ENCODE peak calls at places on chromosomes 2 and 18, in eight cellular contexts. M, Z, D, V, K, I, C and Q are unnamed samples.

GRCh38 chr2:33215983-33216382 is 260.5 kb upstream of the RASGRP3 start:
- DNase-seq in Z (no peak), V (no peak), I (no peak), K (no peak), C (no peak), D (no peak), M (no peak), Q (no peak)

GRCh38 chr18:75132471-75132870 is 76.5 kb downstream of the PTGR3 start:
- DNase-seq in C (no peak), D (no peak), M (no peak), I (no peak), V (no peak), K (no peak), Z (no peak), Q (peak)

GRCh38 chr2:175630319-175631246 is 371.5 kb downstream of the LNPK start:
- DNase-seq in D (no peak), Z (no peak), M (peak), V (peak), K (no peak), C (no peak), I (no peak), Q (no peak)

GRCh38 chr2:170310876-170311502 is 133.0 kb downstream of the MYO3B start:
- DNase-seq in I (no peak), D (no peak), M (no peak), C (no peak), V (peak), Z (no peak), K (no peak), Q (no peak)

GRCh38 chr18:10055125-10055750 is 141.4 kb downstream of the VAPA start:
- DNase-seq in M (no peak), C (no peak), D (no peak), I (no peak), K (no peak), Z (peak), V (no peak), Q (no peak)

GRCh38 chr2:155825876-155826275 is 506.6 kb downstream of the NR4A2 start:
- DNase-seq in Z (no peak), D (no peak), M (no peak), V (no peak), K (no peak), C (no peak), I (no peak), Q (no peak)

GRCh38 chr2:26411419-26411818 is 9.7 kb downstream of the DRC1 start:
- DNase-seq in V (no peak), M (no peak), K (no peak), D (no peak), I (no peak), C (no peak), Z (no peak), Q (no peak)

GRCh38 chr2:155630760-155631159 is 701.8 kb downstream of the NR4A2 start:
- DNase-seq in C (no peak), I (no peak), M (no peak), K (no peak), D (no peak), Z (no peak), V (no peak), Q (no peak)

GRCh38 chr2:218020966-218021535 is 18.3 kb upstream of the TNS1 start:
- DNase-seq in C (no peak), I (no peak), D (no peak), Z (no peak), M (no peak), V (no peak), K (no peak), Q (peak)

GRCh38 chr2:230692760-230693159 is 19.9 kb upstream of the CAB39 start:
- DNase-seq in C (no peak), V (peak), Z (no peak), D (no peak), M (no peak), I (no peak), K (no peak), Q (no peak)

GRCh38 chr2:20604401-20604911 is 46.4 kb downstream of the HS1BP3 start:
- DNase-seq in Z (no peak), V (no peak), I (no peak), C (no peak), K (no peak), M (no peak), D (no peak), Q (no peak)

GRCh38 chr2:64952896-64953482 is 36.2 kb upstream of the SLC1A4 start:
- DNase-seq in K (no peak), I (no peak), M (no peak), Z (no peak), C (no peak), V (peak), D (peak), Q (no peak)

GRCh38 chr2:67834482-67834881 is 228.3 kb downstream of the C1D start:
- DNase-seq in M (no peak), K (no peak), I (no peak), V (no peak), C (no peak), Z (no peak), D (peak), Q (peak)

GRCh38 chr2:157056200-157056676 is 201.3 kb upstream of the GALNT5 start:
- DNase-seq in D (peak), Z (no peak), C (no peak), I (no peak), V (peak), K (no peak), M (no peak), Q (no peak)

GRCh38 chr2:167844714-167845530 is 402.5 kb downstream of the STK39 start:
- DNase-seq in V (peak), C (peak), K (peak), Z (peak), D (no peak), M (peak), I (no peak), Q (no peak)

GRCh38 chr18:59022167-59022945 is 117.3 kb upstream of the SEC11C start:
- DNase-seq in V (no peak), K (no peak), Z (no peak), D (peak), I (no peak), M (no peak), C (no peak), Q (no peak)

GRCh38 chr2:241125626-241126025 is 23.5 kb upstream of the MTERF4 start:
- DNase-seq in D (no peak), K (no peak), I (no peak), C (no peak), V (no peak), Z (no peak), M (no peak), Q (peak)

GRCh38 chr2:64284751-64285150 is 140.5 kb upstream of the PELI1 start:
- DNase-seq in I (no peak), K (no peak), M (no peak), V (no peak), C (no peak), D (no peak), Z (no peak), Q (no peak)

GRCh38 chr2:235238537-235238936 is 255.3 kb upstream of the AGAP1 start:
- DNase-seq in D (peak), K (no peak), Z (no peak), C (no peak), I (no peak), V (peak), M (no peak), Q (peak)

DNA sequence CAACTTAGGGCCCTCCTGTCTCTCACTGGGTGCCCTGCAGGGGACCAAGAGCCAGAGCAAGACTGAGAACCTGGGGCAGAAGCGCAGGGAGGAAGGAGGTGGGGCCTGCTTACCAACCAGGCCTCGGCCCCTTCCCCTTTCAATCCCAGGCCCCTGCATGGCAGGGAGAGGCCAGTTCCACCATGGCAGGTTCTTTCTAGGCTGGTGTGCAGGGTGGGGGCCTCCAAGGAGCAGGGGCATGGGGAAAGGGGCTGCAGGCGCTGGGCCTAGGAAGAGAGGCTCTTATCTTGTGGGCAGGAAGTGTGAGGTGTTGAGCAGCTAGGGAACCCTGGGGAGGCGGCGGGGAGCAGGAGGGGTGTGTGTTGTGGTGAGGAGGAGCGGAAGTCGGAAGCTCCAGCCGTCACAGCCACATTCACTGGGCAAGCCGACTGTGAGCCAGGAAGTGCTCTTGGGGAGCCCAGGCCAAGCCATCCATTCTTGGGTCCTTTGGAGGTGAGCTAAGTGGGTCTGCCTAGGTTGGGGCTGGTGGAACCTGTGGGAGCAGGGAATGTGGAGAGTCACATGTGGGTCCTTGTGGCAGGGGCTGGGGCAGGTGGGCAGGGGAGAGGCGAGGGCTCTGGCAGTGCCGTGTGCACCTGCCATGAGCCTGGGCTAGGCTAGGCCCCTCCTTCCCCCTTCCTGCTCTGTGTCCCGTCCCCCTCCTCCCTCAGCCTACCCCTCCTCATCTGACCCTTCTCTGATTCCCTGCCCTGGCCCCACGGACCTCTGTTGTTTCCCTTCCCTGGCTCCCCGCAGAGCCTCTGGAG is at the start of gene PSD4:
- DNase-seq in V (no peak), I (no peak), K (peak), C (no peak), M (no peak), D (no peak), Z (peak), Q (no peak)
- H3K4me3 ChIP-seq in V (no peak), I (peak), K (peak), C (no peak), M (no peak), D (no peak), Z (no peak), Q (no peak)

GRCh38 chr2:152046940-152047339 is 51.9 kb downstream of the CACNB4 start:
- DNase-seq in K (no peak), Z (no peak), D (no peak), I (no peak), V (no peak), C (no peak), M (no peak), Q (no peak)

GRCh38 chr2:152051373-152051893 is 47.4 kb downstream of the CACNB4 start:
- DNase-seq in Z (no peak), M (no peak), I (no peak), V (no peak), C (no peak), D (no peak), K (no peak), Q (no peak)

GRCh38 chr2:152047826-152048476 is 50.9 kb downstream of the CACNB4 start:
- DNase-seq in I (no peak), M (peak), K (peak), Z (no peak), V (peak), D (no peak), C (no peak), Q (no peak)

GRCh38 chr2:152050915-152051314 is 47.9 kb downstream of the CACNB4 start:
- DNase-seq in K (no peak), V (no peak), C (no peak), D (no peak), I (no peak), M (no peak), Z (no peak), Q (no peak)

DNA sequence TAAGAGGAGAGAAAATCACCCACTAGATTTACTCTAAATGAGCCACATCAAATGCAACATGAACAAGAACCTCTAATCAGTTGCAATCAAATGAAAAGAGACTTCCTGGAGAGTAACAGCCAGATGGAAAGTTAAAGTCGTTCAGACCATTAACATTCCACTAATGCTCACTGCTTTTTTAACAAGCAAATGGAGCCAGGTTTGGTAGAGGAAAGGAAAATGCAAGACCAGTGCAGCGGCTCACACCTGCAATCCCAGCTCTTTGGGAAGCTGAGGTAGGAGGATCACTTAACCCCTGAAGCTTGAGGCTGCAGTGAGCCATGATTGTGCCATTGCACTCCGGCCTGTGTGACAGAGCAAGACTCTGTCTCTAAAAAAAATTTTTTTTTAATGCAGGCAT is 48.5 kb downstream of the CACNB4 start:
- DNase-seq in D (no peak), I (no peak), C (no peak), V (no peak), M (peak), Z (peak), K (no peak), Q (no peak)
- H3K4me2 ChIP-seq in D (no peak), I (no peak), C (no peak), V (no peak), M (peak), Z (no peak), K (no peak), Q (no peak)

GRCh38 chr2:237688081-237688480 is 60.7 kb downstream of the LRRFIP1 start:
- DNase-seq in V (no peak), I (no peak), M (no peak), C (no peak), Z (no peak), K (no peak), D (no peak), Q (peak)
- H3K4me3 ChIP-seq in V (peak), I (no peak), M (no peak), C (no peak), Z (no peak), K (no peak), D (no peak), Q (peak)

GRCh38 chr2:233063976-233064411 is 3.9 kb downstream of the INPP5D start:
- DNase-seq in V (no peak), D (no peak), Z (no peak), K (no peak), M (no peak), I (no peak), C (no peak), Q (no peak)
- H3K4me2 ChIP-seq in V (no peak), D (no peak), Z (no peak), K (peak), M (no peak), I (no peak), C (no peak), Q (no peak)

GRCh38 chr2:58677763-58678162 is 436.6 kb upstream of the FANCL start:
- DNase-seq in Z (no peak), C (no peak), V (no peak), K (no peak), M (no peak), D (no peak), I (no peak), Q (no peak)

GRCh38 chr2:58686757-58687156 is 445.6 kb upstream of the FANCL start:
- DNase-seq in I (no peak), M (no peak), K (no peak), D (no peak), C (no peak), Z (no peak), V (no peak), Q (no peak)

DNA sequence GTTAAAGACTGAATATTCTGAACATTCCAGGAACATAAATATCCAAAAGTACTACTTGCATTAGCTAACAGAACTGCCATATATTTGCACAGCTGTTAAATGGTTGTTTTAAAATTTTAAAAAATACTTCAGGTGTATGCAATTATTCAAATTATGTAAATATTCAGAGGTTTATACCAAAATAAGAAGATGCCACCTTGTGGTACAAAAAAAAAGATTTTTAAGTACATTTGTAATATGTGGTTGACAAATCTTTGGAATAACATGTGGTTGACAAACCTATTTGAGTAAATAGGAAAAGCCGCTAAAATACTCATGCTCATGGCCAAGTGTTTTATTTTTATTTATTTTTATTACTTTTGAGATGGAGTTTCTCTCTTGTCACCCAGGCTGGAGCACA is 439.8 kb upstream of the FANCL start:
- DNase-seq in Z (no peak), M (no peak), D (no peak), I (no peak), C (no peak), V (peak), K (no peak), Q (peak)
- H3K4me3 ChIP-seq in Z (no peak), M (no peak), D (no peak), I (no peak), C (no peak), V (no peak), K (no peak), Q (no peak)

GRCh38 chr2:196801986-196802385 is 2.5 kb upstream of the GTF3C3 start:
- DNase-seq in K (no peak), C (no peak), V (peak), D (no peak), Z (no peak), I (no peak), M (no peak), Q (no peak)

GRCh38 chr2:196809260-196809659 is at the start of gene C2orf66:
- DNase-seq in I (no peak), D (no peak), K (no peak), M (no peak), V (no peak), C (no peak), Z (no peak), Q (peak)

GRCh38 chr2:196808281-196808680 is 874 bp downstream of the C2orf66 start:
- DNase-seq in D (no peak), I (no peak), C (no peak), K (peak), Z (peak), M (peak), V (no peak), Q (no peak)

GRCh38 chr2:196801578-196801977 is 2.1 kb upstream of the GTF3C3 start:
- DNase-seq in Z (no peak), K (no peak), D (peak), C (no peak), I (no peak), V (peak), M (no peak), Q (peak)

GRCh38 chr2:196804381-196804780 is 4.8 kb downstream of the C2orf66 start:
- DNase-seq in K (no peak), Z (no peak), I (no peak), D (no peak), C (no peak), V (no peak), M (no peak), Q (peak)
- H3K4me2 ChIP-seq in K (no peak), Z (no peak), I (no peak), D (no peak), C (no peak), V (no peak), M (no peak), Q (no peak)

DNA sequence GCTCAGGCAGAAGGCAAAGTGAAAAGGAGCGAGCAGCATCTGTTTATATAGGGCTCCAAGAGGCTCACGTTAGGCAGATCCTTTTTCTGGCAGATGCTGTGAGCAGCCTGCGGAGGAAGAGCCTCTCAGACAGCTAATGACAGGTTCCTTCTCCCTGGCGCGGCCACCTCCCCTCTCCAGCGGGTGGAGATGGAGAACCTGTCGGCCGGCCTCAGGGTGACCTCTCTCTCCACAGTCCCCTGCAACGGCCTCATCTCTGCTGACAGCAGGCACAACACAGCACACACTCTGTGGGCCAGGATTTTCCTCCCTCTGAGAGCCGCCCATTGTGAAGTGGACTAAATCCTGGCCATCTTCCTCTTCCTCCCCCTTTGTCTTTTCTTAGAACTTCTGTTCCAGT is 119.8 kb downstream of the PRKCE start:
- DNase-seq in M (peak), I (peak), D (peak), C (no peak), V (no peak), Z (peak), K (no peak), Q (no peak)
- H3K4me3 ChIP-seq in M (no peak), I (no peak), D (no peak), C (no peak), V (no peak), Z (no peak), K (no peak), Q (no peak)

DNA sequence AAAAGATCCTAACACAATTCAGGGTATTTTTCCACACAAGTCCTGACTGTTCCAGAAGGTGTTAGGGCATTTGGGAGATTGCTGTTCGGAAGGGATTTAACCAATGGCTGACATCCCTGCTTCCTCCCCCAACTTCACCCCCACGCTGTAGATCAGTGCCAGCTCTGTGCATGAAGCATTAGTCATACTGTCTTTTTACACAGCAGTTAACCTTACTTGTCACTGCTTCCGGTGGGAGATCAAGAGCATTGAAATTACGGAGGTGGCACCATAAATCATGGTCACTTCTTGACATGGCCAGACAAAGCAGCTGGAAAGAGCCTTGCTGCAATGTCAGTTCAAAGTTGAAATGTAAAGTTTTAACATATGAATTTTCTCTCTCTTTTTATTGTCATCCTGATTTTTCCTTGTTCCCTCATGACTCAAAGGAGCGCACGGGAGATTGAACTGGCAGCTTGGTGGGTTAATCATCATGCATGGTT is 70.2 kb downstream of the HRH4 start:
- DNase-seq in V (peak), K (no peak), M (no peak), Z (no peak), I (no peak), C (no peak), D (peak), Q (peak)
- H3K4me2 ChIP-seq in V (peak), K (no peak), M (no peak), Z (no peak), I (no peak), C (peak), D (peak), Q (peak)

GRCh38 chr2:15943914-15944313 is 3.6 kb downstream of the MYCN start:
- DNase-seq in I (no peak), M (no peak), D (no peak), V (no peak), K (no peak), C (no peak), Z (no peak), Q (peak)

GRCh38 chr2:15944325-15945017 is 4.1 kb downstream of the MYCN start:
- DNase-seq in M (no peak), V (no peak), Z (no peak), I (no peak), C (no peak), D (no peak), K (no peak), Q (no peak)

GRCh38 chr2:15946983-15947382 is 6.6 kb downstream of the MYCN start:
- DNase-seq in Z (no peak), M (no peak), K (no peak), V (no peak), D (no peak), C (no peak), I (no peak), Q (no peak)

GRCh38 chr2:15947431-15947830 is 7.1 kb downstream of the MYCN start:
- DNase-seq in Z (no peak), D (no peak), I (no peak), K (no peak), M (no peak), C (no peak), V (no peak), Q (no peak)

GRCh38 chr2:15945909-15946705 is 5.8 kb downstream of the MYCN start:
- DNase-seq in C (no peak), I (no peak), M (no peak), K (no peak), D (no peak), V (no peak), Z (no peak), Q (no peak)
- H3K4me3 ChIP-seq in C (no peak), I (no peak), M (peak), K (no peak), D (no peak), V (no peak), Z (no peak), Q (no peak)